ENCODE peak calls at places on chromosomes 7 and 10, in five cellular contexts. F is endodermal cell, W is upper lobe of left lung, J is body of pancreas, B is glutamatergic neuron. X is an unnamed sample.

GRCh38 chr10:90587081-90587491 is 270.8 kb downstream of the HTR7 start:
- DNase-seq in F (no peak), W (no peak), J (no peak), B (no peak), X (no peak)

GRCh38 chr10:12638781-12639180 is 289.4 kb downstream of the CAMK1D start:
- DNase-seq in F (no peak), W (no peak), J (no peak), B (no peak), X (no peak)

GRCh38 chr10:98425511-98426352 is 10.8 kb upstream of the PYROXD2 start:
- DNase-seq in F (peak), W (peak), J (peak), B (peak), X (peak)

GRCh38 chr10:71725998-71726672 is 6.6 kb upstream of the C10orf105 start:
- DNase-seq in F (peak), W (no peak), J (no peak), B (no peak), X (peak)

GRCh38 chr10:561721-562120 is 127.7 kb downstream of the DIP2C start:
- DNase-seq in F (no peak), W (no peak), J (no peak), B (no peak), X (no peak)

GRCh38 chr7:137717811-137718271 is 128.9 kb downstream of the DGKI start:
- DNase-seq in F (peak), W (no peak), J (no peak), B (no peak), X (no peak)

GRCh38 chr10:107814865-107815487 is 650.5 kb upstream of the SORCS1 start:
- DNase-seq in F (peak), W (no peak), J (peak), B (peak), X (peak)

GRCh38 chr10:6513509-6513908 is 66.6 kb downstream of the PRKCQ start:
- DNase-seq in F (no peak), W (no peak), J (no peak), B (no peak), X (no peak)

GRCh38 chr10:100986623-100986951 is 710 bp downstream of the MRPL43 start:
- DNase-seq in F (no peak), W (no peak), J (no peak), B (no peak), X (no peak)

GRCh38 chr10:109429956-109430760 is 493.2 kb downstream of the XPNPEP1 start:
- DNase-seq in F (no peak), W (no peak), J (no peak), B (no peak), X (no peak)

GRCh38 chr10:115710136-115710535 is 562.9 kb downstream of the GFRA1 start:
- DNase-seq in F (no peak), W (no peak), J (no peak), B (no peak), X (no peak)

GRCh38 chr7:1271046-1271445 is 38.4 kb downstream of the UNCX start:
- DNase-seq in F (no peak), W (peak), J (no peak), B (no peak), X (no peak)

GRCh38 chr10:48655426-48656240 is 29.0 kb upstream of the WDFY4 start:
- DNase-seq in F (no peak), W (peak), J (peak), B (peak), X (no peak)

GRCh38 chr7:96337519-96337918 is 15.6 kb upstream of the SLC25A13 start:
- DNase-seq in F (no peak), W (no peak), J (no peak), B (no peak), X (no peak)

GRCh38 chr10:132591166-132591971 is 53.8 kb downstream of the INPP5A start:
- DNase-seq in F (peak), W (no peak), J (peak), B (no peak), X (no peak)

GRCh38 chr7:120586561-120586960 is 271.4 kb downstream of the TSPAN12 start:
- DNase-seq in F (no peak), W (no peak), J (no peak), B (no peak), X (no peak)

GRCh38 chr10:24722676-24723385 is 856 bp downstream of the ARHGAP21 start:
- DNase-seq in F (peak), W (peak), J (peak), B (peak), X (peak)

GRCh38 chr10:77877461-77878344 is 48.9 kb downstream of the DLG5 start:
- DNase-seq in F (peak), W (peak), J (peak), B (peak), X (peak)

GRCh38 chr10:83606275-83606674 is 533.0 kb upstream of the GHITM start:
- DNase-seq in F (peak), W (no peak), J (no peak), B (no peak), X (no peak)

GRCh38 chr10:86944031-86944419 is 13.4 kb downstream of the MMRN2 start:
- DNase-seq in F (no peak), W (no peak), J (no peak), B (no peak), X (no peak)

GRCh38 chr7:69937097-69937496 is 338.8 kb downstream of the AUTS2 start:
- DNase-seq in F (no peak), W (no peak), J (no peak), B (no peak), X (no peak)

GRCh38 chr10:89553064-89553734 is 17.8 kb upstream of the SLC16A12 start:
- DNase-seq in F (no peak), W (no peak), J (no peak), B (no peak), X (no peak)

GRCh38 chr10:69439813-69440506 is 11.3 kb upstream of the TSPAN15 start:
- DNase-seq in F (no peak), W (no peak), J (peak), B (no peak), X (no peak)

GRCh38 chr7:50037106-50037505 is 55.9 kb downstream of the ZPBP start:
- DNase-seq in F (no peak), W (no peak), J (no peak), B (no peak), X (no peak)

GRCh38 chr7:142813262-142813661 is 41.6 kb upstream of the EPHB6 start:
- DNase-seq in F (peak), W (no peak), J (no peak), B (no peak), X (no peak)

GRCh38 chr10:90136731-90137316 is 435.4 kb downstream of the KIF20B start:
- DNase-seq in F (peak), W (no peak), J (no peak), B (no peak), X (no peak)

GRCh38 chr10:5532618-5533097 is 7.9 kb downstream of the CALML3 start:
- DNase-seq in F (peak), W (no peak), J (no peak), B (peak), X (no peak)

GRCh38 chr7:85186521-85187241 is at the start of gene SEMA3D:
- DNase-seq in F (peak), W (peak), J (peak), B (peak), X (peak)

GRCh38 chr7:65907501-65908198 is 34.8 kb downstream of the VKORC1L1 start:
- DNase-seq in F (peak), W (no peak), J (peak), B (no peak), X (no peak)

DNA sequence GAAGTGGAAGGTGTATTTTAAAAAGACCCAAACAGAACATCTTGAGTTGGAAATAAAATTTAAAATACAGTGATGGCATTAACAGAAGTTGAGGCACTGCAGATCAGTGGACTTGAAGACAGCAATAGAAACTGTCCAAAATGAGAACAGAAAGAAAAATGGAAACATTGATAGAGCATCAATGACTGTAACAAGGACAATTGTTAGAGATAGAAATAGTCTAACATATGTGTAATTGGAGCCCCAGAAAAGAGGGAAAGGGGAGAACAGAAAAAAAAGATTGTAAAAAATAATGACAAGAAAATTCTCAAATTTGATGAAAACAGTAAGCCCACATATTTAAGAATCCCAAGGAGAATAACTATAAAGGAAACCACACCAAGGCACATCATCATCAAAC is 29.4 kb downstream of the VKORC1L1 start:
- DNase-seq in F (no peak), W (no peak), J (no peak), B (no peak), X (no peak)
- TF ChIP-seq CTCF in F (no peak), W (no peak), J (no peak), B (no peak), X (no peak)

DNA sequence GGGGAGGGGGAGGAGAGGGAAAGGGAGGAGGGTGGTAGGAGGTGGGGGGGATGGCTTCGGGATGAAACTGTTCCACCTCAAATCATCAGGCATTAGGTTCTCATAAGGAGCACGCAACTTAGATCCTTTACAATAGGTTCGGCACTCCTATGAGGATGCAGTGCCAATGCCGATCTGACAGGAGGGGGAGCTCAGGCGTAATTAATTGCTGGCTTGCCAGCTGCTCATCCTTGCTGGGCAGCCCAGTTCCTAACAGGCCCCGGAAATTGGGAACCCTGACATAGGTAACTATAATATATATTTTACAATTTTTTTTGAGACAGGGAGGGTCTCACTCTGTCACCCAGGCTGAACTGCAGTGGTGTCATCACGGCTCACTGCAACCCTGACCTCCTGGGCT is 118.8 kb upstream of the SFMBT2 start:
- DNase-seq in F (peak), W (no peak), J (no peak), B (peak), X (peak)
- TF ChIP-seq CTCF in F (peak), W (no peak), J (no peak), B (no peak), X (peak)

DNA sequence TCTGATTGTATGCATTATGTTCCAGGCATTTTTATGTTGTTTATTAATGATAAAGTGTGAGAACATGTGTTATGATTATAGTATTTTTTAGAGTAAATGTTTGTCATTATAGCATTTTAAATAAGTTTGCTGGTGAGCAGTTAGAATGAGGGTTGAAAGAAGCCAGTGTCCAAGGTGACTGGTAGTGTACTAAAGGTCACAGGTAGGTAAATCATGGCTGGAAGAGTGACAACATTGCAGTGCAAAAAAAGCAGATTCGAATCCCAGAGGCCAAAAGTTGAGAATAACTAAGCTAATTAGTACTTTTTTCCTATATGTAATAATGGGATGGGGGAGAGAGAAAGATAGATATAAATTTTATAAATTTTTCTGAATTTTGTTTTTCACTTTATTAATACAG is 44.0 kb downstream of the RSBN1L start:
- DNase-seq in F (no peak), W (no peak), J (no peak), B (no peak), X (no peak)
- TF ChIP-seq CTCF in F (no peak), W (no peak), J (no peak), B (no peak), X (no peak)

GRCh38 chr7:32206987-32207386 is 136.8 kb upstream of the PDE1C start:
- DNase-seq in F (peak), W (peak), J (no peak), B (peak), X (peak)
- TF ChIP-seq CTCF in F (peak), W (no peak), J (no peak), B (no peak), X (no peak)

GRCh38 chr10:17671307-17671706 is 27.4 kb downstream of the STAM start:
- DNase-seq in F (no peak), W (no peak), J (no peak), B (no peak), X (no peak)

GRCh38 chr10:17673517-17674051 is 29.6 kb downstream of the STAM start:
- DNase-seq in F (peak), W (no peak), J (peak), B (no peak), X (no peak)

GRCh38 chr10:17676919-17677318 is 33.0 kb downstream of the STAM start:
- DNase-seq in F (no peak), W (no peak), J (no peak), B (no peak), X (no peak)

DNA sequence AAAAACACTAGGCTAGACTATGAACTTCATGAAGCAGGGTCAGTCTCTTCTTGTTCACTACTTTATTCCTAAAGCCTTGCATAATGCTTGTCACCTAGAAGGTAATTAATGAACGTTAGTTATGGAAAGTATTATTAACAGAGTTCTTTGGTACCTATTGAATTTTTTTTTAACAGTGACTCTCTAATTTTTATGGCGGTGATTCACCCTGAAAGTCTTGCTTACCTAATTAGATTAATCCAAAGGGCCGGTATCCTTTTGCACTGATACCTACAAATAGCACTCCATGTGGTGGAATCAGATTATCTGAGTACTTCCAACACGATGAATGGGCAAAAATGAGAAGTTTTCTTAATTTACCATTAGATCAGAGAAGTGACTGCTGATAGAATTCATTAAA is 31.7 kb downstream of the STAM start:
- DNase-seq in F (no peak), W (no peak), J (no peak), B (no peak), X (no peak)
- TF ChIP-seq CTCF in F (peak), W (no peak), J (no peak), B (no peak), X (no peak)

GRCh38 chr7:30755384-30756154 is 3.6 kb downstream of the INMT start:
- DNase-seq in F (peak), W (peak), J (peak), B (no peak), X (no peak)
- TF ChIP-seq CTCF in F (peak), W (no peak), J (no peak), B (no peak), X (no peak)

GRCh38 chr7:20993693-20994092 is 207.0 kb upstream of the SP8 start:
- DNase-seq in F (no peak), W (no peak), J (no peak), B (no peak), X (no peak)

DNA sequence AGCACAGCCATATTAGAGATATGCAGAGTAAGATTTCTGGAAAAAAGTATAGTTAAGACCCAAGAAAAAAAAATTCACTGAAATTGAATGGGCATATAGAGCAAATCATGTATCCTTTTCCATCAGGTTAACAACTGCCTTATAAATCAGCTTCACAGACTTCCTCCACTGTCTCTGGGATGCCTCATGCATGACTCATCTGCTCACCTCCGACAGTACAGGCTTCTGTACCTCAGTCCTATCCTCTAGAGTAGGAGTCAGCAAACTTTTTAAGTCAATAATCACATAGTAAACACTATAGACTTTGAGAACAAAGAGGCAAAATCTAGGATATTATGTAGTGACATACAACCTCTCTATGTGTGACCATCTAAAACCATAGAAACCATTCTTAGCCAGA is 211.6 kb upstream of the SP8 start:
- DNase-seq in F (peak), W (no peak), J (no peak), B (no peak), X (no peak)
- TF ChIP-seq CTCF in F (no peak), W (no peak), J (no peak), B (no peak), X (no peak)